ENCODE peak calls at places on chromosomes 7 and 10, in eight cellular contexts. F is H1, M is AG20443, P is tibial artery, C is choroid plexus epithelial cell, A is LoVo, Q is colonic mucosa, Y is neural progenitor cell. B is an unnamed sample.

GRCh38 chr10:116615199-116615776 is 5.5 kb upstream of the PNLIPRP2 start:
- DNase-seq in P (no peak), F (no peak), M (no peak), Q (no peak), Y (no peak), C (no peak), A (no peak), B (no peak)

GRCh38 chr7:47329320-47329926 is 252.5 kb downstream of the TNS3 start:
- DNase-seq in Q (no peak), M (no peak), P (no peak), F (no peak), C (peak; percentile 63), A (no peak), Y (no peak), B (no peak)

GRCh38 chr7:47557317-47557985 is 24.5 kb downstream of the TNS3 start:
- DNase-seq in C (no peak), F (no peak), Q (no peak), P (no peak), M (peak; percentile 89), Y (no peak), A (no peak), B (peak; percentile 51)

GRCh38 chr10:56360967-56361841 is at the start of gene ZWINT:
- DNase-seq in Q (peak; percentile 96), P (peak; percentile 95), C (peak; percentile 98), A (peak; percentile 97), Y (peak; percentile 98), M (peak; percentile 100), F (peak; percentile 89), B (peak; percentile 94)

GRCh38 chr7:2631924-2632716 is at the start of gene TTYH3:
- DNase-seq in Q (no peak), A (no peak), M (no peak), Y (no peak), P (no peak), F (no peak), C (no peak), B (peak; percentile 54)

GRCh38 chr10:98080474-98080873 is 50.1 kb upstream of the CRTAC1 start:
- DNase-seq in C (no peak), P (no peak), Q (no peak), Y (no peak), F (no peak), A (no peak), M (no peak), B (no peak)

GRCh38 chr7:20991544-20991943 is 204.9 kb upstream of the SP8 start:
- DNase-seq in M (no peak), F (no peak), Q (no peak), A (no peak), Y (peak; percentile 5), C (no peak), P (no peak), B (no peak)

GRCh38 chr7:152674860-152675760 is 831 bp downstream of the XRCC2 start:
- DNase-seq in Y (peak; percentile 36), C (no peak), P (no peak), F (no peak), A (peak; percentile 29), M (no peak), Q (no peak), B (no peak)

GRCh38 chr7:104627516-104627915 is 299.1 kb downstream of the LHFPL3 start:
- DNase-seq in M (peak; percentile 42), A (peak; percentile 58), C (peak; percentile 36), Y (peak; percentile 67), P (no peak), Q (no peak), F (no peak), B (no peak)

GRCh38 chr10:97683556-97684357 is 3.3 kb downstream of the AVPI1 start:
- DNase-seq in A (no peak), P (no peak), F (no peak), Q (peak; percentile 71), M (peak; percentile 39), C (peak; percentile 62), Y (no peak), B (no peak)

GRCh38 chr10:30645340-30645827 is 15.8 kb upstream of the LYZL2 start:
- DNase-seq in P (peak; percentile 68), A (no peak), F (no peak), Q (no peak), Y (peak; percentile 68), M (peak; percentile 42), C (peak; percentile 55), B (no peak)

GRCh38 chr7:437293-438280 is 82.1 kb downstream of the PDGFA start:
- DNase-seq in C (no peak), F (no peak), M (no peak), Q (no peak), Y (peak; percentile 54), P (no peak), A (no peak), B (no peak)